ENCODE peak calls at places on chromosomes 2 and 18, in eight cellular contexts. One of them, this sample, is unnamed.
A peak's percentile ranks its signal among the peaks of the same experiment; 100 is the strongest.

GRCh38 chr2:163467206-163467605 is 268.6 kb downstream of the FIGN start:
- DNase-seq in OCI-LY7: no peak
- DNase-seq in naive thymus-derived CD4-positive, alpha-beta T cell: no peak
- DNase-seq in kidney: no peak
- DNase-seq in ascending aorta: no peak
- DNase-seq in hepatocyte: no peak
- DNase-seq in pancreas: no peak
- DNase-seq in ovary: no peak
- DNase-seq in this sample: no peak

GRCh38 chr2:159454185-159454584 is 162.2 kb downstream of the BAZ2B start:
- DNase-seq in OCI-LY7: no peak
- DNase-seq in naive thymus-derived CD4-positive, alpha-beta T cell: no peak
- DNase-seq in kidney: no peak
- DNase-seq in ascending aorta: no peak
- DNase-seq in hepatocyte: peak; percentile 4
- DNase-seq in pancreas: no peak
- DNase-seq in ovary: no peak
- DNase-seq in this sample: no peak

GRCh38 chr18:78767648-78768071 is 212.0 kb upstream of the SALL3 start:
- DNase-seq in OCI-LY7: no peak
- DNase-seq in naive thymus-derived CD4-positive, alpha-beta T cell: no peak
- DNase-seq in kidney: no peak
- DNase-seq in ascending aorta: no peak
- DNase-seq in hepatocyte: no peak
- DNase-seq in pancreas: no peak
- DNase-seq in ovary: no peak
- DNase-seq in this sample: no peak

GRCh38 chr2:55045685-55046221 is 4.5 kb downstream of the RTN4 start:
- DNase-seq in OCI-LY7: no peak
- DNase-seq in naive thymus-derived CD4-positive, alpha-beta T cell: no peak
- DNase-seq in kidney: no peak
- DNase-seq in ascending aorta: no peak
- DNase-seq in hepatocyte: no peak
- DNase-seq in pancreas: no peak
- DNase-seq in ovary: no peak
- DNase-seq in this sample: no peak

GRCh38 chr18:54089749-54090459 is 134.6 kb downstream of the MBD2 start:
- DNase-seq in OCI-LY7: no peak
- DNase-seq in naive thymus-derived CD4-positive, alpha-beta T cell: no peak
- DNase-seq in kidney: no peak
- DNase-seq in ascending aorta: no peak
- DNase-seq in hepatocyte: no peak
- DNase-seq in pancreas: no peak
- DNase-seq in ovary: no peak
- DNase-seq in this sample: no peak

GRCh38 chr18:11653521-11653920 is 35.5 kb upstream of the GNAL start:
- DNase-seq in OCI-LY7: no peak
- DNase-seq in naive thymus-derived CD4-positive, alpha-beta T cell: no peak
- DNase-seq in kidney: no peak
- DNase-seq in ascending aorta: no peak
- DNase-seq in hepatocyte: no peak
- DNase-seq in pancreas: no peak
- DNase-seq in ovary: no peak
- DNase-seq in this sample: no peak

GRCh38 chr2:156933580-156934225 is 323.8 kb upstream of the GALNT5 start:
- DNase-seq in OCI-LY7: no peak
- DNase-seq in naive thymus-derived CD4-positive, alpha-beta T cell: no peak
- DNase-seq in kidney: no peak
- DNase-seq in ascending aorta: no peak
- DNase-seq in hepatocyte: no peak
- DNase-seq in pancreas: no peak
- DNase-seq in ovary: no peak
- DNase-seq in this sample: no peak

GRCh38 chr2:235324324-235324723 is 169.5 kb upstream of the AGAP1 start:
- DNase-seq in OCI-LY7: no peak
- DNase-seq in naive thymus-derived CD4-positive, alpha-beta T cell: no peak
- DNase-seq in kidney: no peak
- DNase-seq in ascending aorta: no peak
- DNase-seq in hepatocyte: peak; percentile 31
- DNase-seq in pancreas: no peak
- DNase-seq in ovary: no peak
- DNase-seq in this sample: no peak

GRCh38 chr2:55014962-55015939 is 35.0 kb downstream of the RTN4 start:
- DNase-seq in OCI-LY7: peak; percentile 71
- DNase-seq in naive thymus-derived CD4-positive, alpha-beta T cell: peak; percentile 41
- DNase-seq in kidney: no peak
- DNase-seq in ascending aorta: peak; percentile 71
- DNase-seq in hepatocyte: peak; percentile 79
- DNase-seq in pancreas: peak; percentile 71
- DNase-seq in ovary: peak; percentile 34
- DNase-seq in this sample: peak; percentile 48

GRCh38 chr2:217604527-217605279 is 398.1 kb downstream of the TNS1 start:
- DNase-seq in OCI-LY7: no peak
- DNase-seq in naive thymus-derived CD4-positive, alpha-beta T cell: no peak
- DNase-seq in kidney: no peak
- DNase-seq in ascending aorta: no peak
- DNase-seq in hepatocyte: no peak
- DNase-seq in pancreas: no peak
- DNase-seq in ovary: no peak
- DNase-seq in this sample: peak; percentile 45

GRCh38 chr2:143841935-143842334 is 678.0 kb downstream of the ZEB2 start:
- DNase-seq in OCI-LY7: peak; percentile 15
- DNase-seq in naive thymus-derived CD4-positive, alpha-beta T cell: no peak
- DNase-seq in kidney: no peak
- DNase-seq in ascending aorta: no peak
- DNase-seq in hepatocyte: no peak
- DNase-seq in pancreas: no peak
- DNase-seq in ovary: no peak
- DNase-seq in this sample: no peak

GRCh38 chr2:72695676-72696075 is 130.2 kb downstream of the EXOC6B start:
- DNase-seq in OCI-LY7: no peak
- DNase-seq in naive thymus-derived CD4-positive, alpha-beta T cell: no peak
- DNase-seq in kidney: no peak
- DNase-seq in ascending aorta: no peak
- DNase-seq in hepatocyte: no peak
- DNase-seq in pancreas: no peak
- DNase-seq in ovary: no peak
- DNase-seq in this sample: no peak

GRCh38 chr2:239674981-239675855 is 274.4 kb upstream of the HDAC4 start:
- DNase-seq in OCI-LY7: no peak
- DNase-seq in naive thymus-derived CD4-positive, alpha-beta T cell: no peak
- DNase-seq in kidney: no peak
- DNase-seq in ascending aorta: no peak
- DNase-seq in hepatocyte: no peak
- DNase-seq in pancreas: no peak
- DNase-seq in ovary: no peak
- DNase-seq in this sample: no peak

GRCh38 chr2:199973703-199974102 is 18.3 kb downstream of the MAIP1 start:
- DNase-seq in OCI-LY7: no peak
- DNase-seq in naive thymus-derived CD4-positive, alpha-beta T cell: no peak
- DNase-seq in kidney: no peak
- DNase-seq in ascending aorta: no peak
- DNase-seq in hepatocyte: peak; percentile 41
- DNase-seq in pancreas: no peak
- DNase-seq in ovary: no peak
- DNase-seq in this sample: no peak

GRCh38 chr2:27135471-27135955 is 1.1 kb upstream of the PREB start:
- DNase-seq in OCI-LY7: no peak
- DNase-seq in naive thymus-derived CD4-positive, alpha-beta T cell: no peak
- DNase-seq in kidney: peak; percentile 33
- DNase-seq in ascending aorta: no peak
- DNase-seq in hepatocyte: no peak
- DNase-seq in pancreas: no peak
- DNase-seq in ovary: no peak
- DNase-seq in this sample: no peak

GRCh38 chr2:179981085-179981484 is 26.0 kb downstream of the CWC22 start:
- DNase-seq in OCI-LY7: no peak
- DNase-seq in naive thymus-derived CD4-positive, alpha-beta T cell: no peak
- DNase-seq in kidney: no peak
- DNase-seq in ascending aorta: no peak
- DNase-seq in hepatocyte: no peak
- DNase-seq in pancreas: no peak
- DNase-seq in ovary: no peak
- DNase-seq in this sample: no peak

GRCh38 chr2:177281400-177282021 is 17.0 kb upstream of the NFE2L2 start:
- DNase-seq in OCI-LY7: no peak
- DNase-seq in naive thymus-derived CD4-positive, alpha-beta T cell: no peak
- DNase-seq in kidney: no peak
- DNase-seq in ascending aorta: no peak
- DNase-seq in hepatocyte: no peak
- DNase-seq in pancreas: no peak
- DNase-seq in ovary: no peak
- DNase-seq in this sample: no peak

GRCh38 chr18:37985126-37985525 is 419.5 kb upstream of the CELF4 start:
- DNase-seq in OCI-LY7: no peak
- DNase-seq in naive thymus-derived CD4-positive, alpha-beta T cell: no peak
- DNase-seq in kidney: no peak
- DNase-seq in ascending aorta: no peak
- DNase-seq in hepatocyte: no peak
- DNase-seq in pancreas: no peak
- DNase-seq in ovary: no peak
- DNase-seq in this sample: no peak

GRCh38 chr18:58529714-58530354 is 99.1 kb downstream of the ALPK2 start:
- DNase-seq in OCI-LY7: peak; percentile 61
- DNase-seq in naive thymus-derived CD4-positive, alpha-beta T cell: peak; percentile 68
- DNase-seq in kidney: no peak
- DNase-seq in ascending aorta: no peak
- DNase-seq in hepatocyte: peak; percentile 73
- DNase-seq in pancreas: peak; percentile 51
- DNase-seq in ovary: no peak
- DNase-seq in this sample: peak; percentile 58
- H3K27ac ChIP-seq in OCI-LY7: no peak overlapping the region
- H3K27ac ChIP-seq in naive thymus-derived CD4-positive, alpha-beta T cell: no peak overlapping the region
- H3K27ac ChIP-seq in kidney: no peak overlapping the region
- H3K27ac ChIP-seq in ascending aorta: no peak overlapping the region
- H3K27ac ChIP-seq in hepatocyte: peak overlapping the region; percentile 73
- H3K27ac ChIP-seq in pancreas: no peak overlapping the region
- H3K27ac ChIP-seq in ovary: no peak overlapping the region
- H3K27ac ChIP-seq in this sample: peak overlapping the region; percentile 26

GRCh38 chr2:33262097-33262496 is 214.4 kb upstream of the RASGRP3 start:
- DNase-seq in OCI-LY7: no peak
- DNase-seq in naive thymus-derived CD4-positive, alpha-beta T cell: no peak
- DNase-seq in kidney: no peak
- DNase-seq in ascending aorta: no peak
- DNase-seq in hepatocyte: no peak
- DNase-seq in pancreas: no peak
- DNase-seq in ovary: no peak
- DNase-seq in this sample: no peak
- H3K27ac ChIP-seq in OCI-LY7: no peak overlapping the region
- H3K27ac ChIP-seq in naive thymus-derived CD4-positive, alpha-beta T cell: no peak overlapping the region
- H3K27ac ChIP-seq in kidney: no peak overlapping the region
- H3K27ac ChIP-seq in ascending aorta: peak overlapping the region; percentile 19
- H3K27ac ChIP-seq in hepatocyte: no peak overlapping the region
- H3K27ac ChIP-seq in pancreas: no peak overlapping the region
- H3K27ac ChIP-seq in ovary: no peak overlapping the region
- H3K27ac ChIP-seq in this sample: peak overlapping the region; percentile 4

GRCh38 chr2:20113004-20113796 is 61.8 kb upstream of the LAPTM4A start:
- DNase-seq in OCI-LY7: no peak
- DNase-seq in naive thymus-derived CD4-positive, alpha-beta T cell: no peak
- DNase-seq in kidney: no peak
- DNase-seq in ascending aorta: no peak
- DNase-seq in hepatocyte: no peak
- DNase-seq in pancreas: no peak
- DNase-seq in ovary: no peak
- DNase-seq in this sample: no peak
- H3K27ac ChIP-seq in OCI-LY7: no peak overlapping the region
- H3K27ac ChIP-seq in naive thymus-derived CD4-positive, alpha-beta T cell: no peak overlapping the region
- H3K27ac ChIP-seq in kidney: no peak overlapping the region
- H3K27ac ChIP-seq in ascending aorta: no peak overlapping the region
- H3K27ac ChIP-seq in hepatocyte: no peak overlapping the region
- H3K27ac ChIP-seq in pancreas: no peak overlapping the region
- H3K27ac ChIP-seq in ovary: no peak overlapping the region
- H3K27ac ChIP-seq in this sample: no peak overlapping the region

GRCh38 chr2:229269986-229270385 is 1.1 kb downstream of the PID1 start:
- DNase-seq in OCI-LY7: no peak
- DNase-seq in naive thymus-derived CD4-positive, alpha-beta T cell: no peak
- DNase-seq in kidney: no peak
- DNase-seq in ascending aorta: no peak
- DNase-seq in hepatocyte: no peak
- DNase-seq in pancreas: no peak
- DNase-seq in ovary: no peak
- DNase-seq in this sample: no peak

GRCh38 chr2:229270551-229271410 is at the start of gene PID1:
- DNase-seq in OCI-LY7: no peak
- DNase-seq in naive thymus-derived CD4-positive, alpha-beta T cell: no peak
- DNase-seq in kidney: peak; percentile 77
- DNase-seq in ascending aorta: peak; percentile 68
- DNase-seq in hepatocyte: peak; percentile 86
- DNase-seq in pancreas: no peak
- DNase-seq in ovary: peak; percentile 54
- DNase-seq in this sample: peak; percentile 48

GRCh38 chr2:229265727-229266126 is 5.4 kb downstream of the PID1 start:
- DNase-seq in OCI-LY7: no peak
- DNase-seq in naive thymus-derived CD4-positive, alpha-beta T cell: no peak
- DNase-seq in kidney: no peak
- DNase-seq in ascending aorta: no peak
- DNase-seq in hepatocyte: no peak
- DNase-seq in pancreas: no peak
- DNase-seq in ovary: no peak
- DNase-seq in this sample: no peak

GRCh38 chr2:229269146-229269545 is 1.9 kb downstream of the PID1 start:
- DNase-seq in OCI-LY7: no peak
- DNase-seq in naive thymus-derived CD4-positive, alpha-beta T cell: no peak
- DNase-seq in kidney: no peak
- DNase-seq in ascending aorta: no peak
- DNase-seq in hepatocyte: no peak
- DNase-seq in pancreas: no peak
- DNase-seq in ovary: no peak
- DNase-seq in this sample: no peak

GRCh38 chr2:229268626-229269025 is 2.5 kb downstream of the PID1 start:
- DNase-seq in OCI-LY7: no peak
- DNase-seq in naive thymus-derived CD4-positive, alpha-beta T cell: no peak
- DNase-seq in kidney: no peak
- DNase-seq in ascending aorta: no peak
- DNase-seq in hepatocyte: no peak
- DNase-seq in pancreas: no peak
- DNase-seq in ovary: no peak
- DNase-seq in this sample: no peak
- H3K27ac ChIP-seq in OCI-LY7: no peak overlapping the region
- H3K27ac ChIP-seq in naive thymus-derived CD4-positive, alpha-beta T cell: no peak overlapping the region
- H3K27ac ChIP-seq in kidney: no peak overlapping the region
- H3K27ac ChIP-seq in ascending aorta: peak overlapping the region; percentile 91
- H3K27ac ChIP-seq in hepatocyte: no peak overlapping the region
- H3K27ac ChIP-seq in pancreas: no peak overlapping the region
- H3K27ac ChIP-seq in ovary: no peak overlapping the region
- H3K27ac ChIP-seq in this sample: peak overlapping the region; percentile 78

DNA sequence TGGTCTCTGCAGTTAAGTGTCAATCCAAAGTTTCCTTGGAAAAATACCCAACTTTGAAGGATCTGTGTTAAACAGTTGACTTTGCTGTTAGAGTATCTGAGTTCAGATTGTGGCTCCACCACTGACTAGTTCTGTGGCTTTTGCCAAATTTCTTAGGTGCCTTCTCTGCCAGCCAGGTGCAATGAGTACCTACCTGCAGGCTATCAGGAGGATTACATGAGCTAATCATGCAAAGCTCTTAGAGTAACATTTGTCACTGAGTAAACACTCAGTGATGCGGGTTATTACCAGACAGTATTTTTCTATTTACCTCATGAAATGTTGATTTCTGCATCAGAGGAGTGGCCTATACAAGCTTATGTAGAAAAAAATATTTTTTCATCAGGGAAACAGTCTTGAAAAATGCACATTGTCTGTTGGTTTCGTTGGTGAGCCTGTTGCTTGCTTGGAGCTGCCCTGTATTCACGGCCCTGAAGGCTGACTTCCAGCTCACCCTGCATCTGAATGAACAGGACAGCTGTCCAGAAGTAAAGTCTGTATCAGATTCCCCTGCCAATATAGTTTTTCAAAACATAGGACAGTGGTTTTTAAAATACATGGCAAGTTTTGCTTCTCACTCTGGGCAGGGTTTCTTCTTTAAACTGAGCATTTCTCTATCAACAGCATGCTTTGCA is 235.1 kb downstream of the CDCA7 start:
- DNase-seq in OCI-LY7: no peak
- DNase-seq in naive thymus-derived CD4-positive, alpha-beta T cell: no peak
- DNase-seq in kidney: no peak
- DNase-seq in ascending aorta: no peak
- DNase-seq in hepatocyte: no peak
- DNase-seq in pancreas: peak; percentile 18
- DNase-seq in ovary: no peak
- DNase-seq in this sample: no peak
- H3K27ac ChIP-seq in OCI-LY7: no peak overlapping the region
- H3K27ac ChIP-seq in naive thymus-derived CD4-positive, alpha-beta T cell: no peak overlapping the region
- H3K27ac ChIP-seq in kidney: no peak overlapping the region
- H3K27ac ChIP-seq in ascending aorta: no peak overlapping the region
- H3K27ac ChIP-seq in hepatocyte: peak overlapping the region; percentile 57
- H3K27ac ChIP-seq in pancreas: no peak overlapping the region
- H3K27ac ChIP-seq in ovary: no peak overlapping the region
- H3K27ac ChIP-seq in this sample: no peak overlapping the region

This sample was measured in heart right ventricle.